ENCODE peak calls at places on chromosomes 5 and 9, in five cellular contexts. Z is adipocyte, Y is A549, L is aorta, G is uterus. J is an unnamed sample.

GRCh38 chr9:111868475-111868874 is 28.1 kb upstream of the UGCG start:
- DNase-seq in Z (no peak), Y (no peak), L (no peak), G (no peak), J (no peak)

GRCh38 chr9:22147818-22148573 is 138.9 kb upstream of the CDKN2B start:
- DNase-seq in Z (peak; percentile 45), Y (peak; percentile 90), L (no peak), G (no peak), J (peak; percentile 96)

GRCh38 chr5:9054322-9054721 is 491.6 kb downstream of the SEMA5A start:
- DNase-seq in Z (no peak), Y (no peak), L (no peak), G (no peak), J (no peak)

GRCh38 chr9:36341936-36342577 is 58.0 kb downstream of the RNF38 start:
- DNase-seq in Z (no peak), Y (no peak), L (no peak), G (no peak), J (no peak)

GRCh38 chr5:143135832-143136551 is 267.5 kb downstream of the NR3C1 start:
- DNase-seq in Z (no peak), Y (no peak), L (no peak), G (no peak), J (no peak)

GRCh38 chr5:65924366-65925093 is 1.8 kb upstream of the ERBIN start:
- DNase-seq in Z (no peak), Y (no peak), L (no peak), G (no peak), J (no peak)

GRCh38 chr9:113590991-113591898 is 127.7 kb downstream of the RGS3 start:
- DNase-seq in Z (peak; percentile 85), Y (peak; percentile 77), L (peak; percentile 94), G (peak; percentile 86), J (peak; percentile 80)

GRCh38 chr5:84779206-84779605 is 394.5 kb upstream of the EDIL3 start:
- DNase-seq in Z (peak; percentile 56), Y (no peak), L (no peak), G (no peak), J (peak; percentile 14)

GRCh38 chr5:4584982-4585381 is 555.1 kb upstream of the ADAMTS16 start:
- DNase-seq in Z (no peak), Y (no peak), L (no peak), G (no peak), J (no peak)

GRCh38 chr9:114172981-114173833 is 17.9 kb downstream of the COL27A1 start:
- DNase-seq in Z (peak; percentile 75), Y (no peak), L (peak; percentile 83), G (peak; percentile 59), J (peak; percentile 77)

GRCh38 chr9:134178781-134179551 is 14.6 kb upstream of the RNU6ATAC start:
- DNase-seq in Z (no peak), Y (peak; percentile 22), L (peak; percentile 84), G (peak; percentile 79), J (peak; percentile 80)

GRCh38 chr5:151703227-151703626 is 16.5 kb upstream of the SPARC start:
- DNase-seq in Z (no peak), Y (no peak), L (no peak), G (no peak), J (no peak)

GRCh38 chr9:2018764-2019548 is 3.8 kb downstream of the SMARCA2 start:
- DNase-seq in Z (no peak), Y (no peak), L (no peak), G (no peak), J (no peak)

DNA sequence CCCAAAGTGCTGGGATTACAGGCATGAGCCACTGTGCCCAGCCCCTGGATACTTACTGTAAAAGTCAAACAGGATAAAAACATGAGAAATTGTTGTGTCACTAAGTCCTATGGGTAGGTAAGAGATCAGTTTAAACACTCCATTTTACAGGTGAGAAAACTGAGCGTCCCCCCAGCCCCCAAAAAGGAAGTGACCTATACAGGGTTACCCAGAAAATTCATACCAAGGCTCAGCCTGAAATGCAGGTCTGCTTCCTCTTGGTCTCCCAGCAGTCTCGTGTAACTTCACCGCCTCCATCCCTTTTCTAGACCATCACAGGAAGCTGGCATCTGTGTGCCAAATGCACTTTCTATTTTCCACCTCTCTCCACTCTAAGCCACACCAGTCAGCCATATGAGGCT is 57.2 kb downstream of the TMOD1 start:
- DNase-seq in Z (no peak), Y (no peak), L (no peak), G (no peak), J (no peak)
- H3K4me1 ChIP-seq in Z (peaks cover 34% of the 10 kb centered on the region), Y (no peaks in the 10 kb centered on the region), L (no peaks in the 10 kb centered on the region), G (peaks cover 7% of the 10 kb centered on the region), J (no peaks in the 10 kb centered on the region)

DNA sequence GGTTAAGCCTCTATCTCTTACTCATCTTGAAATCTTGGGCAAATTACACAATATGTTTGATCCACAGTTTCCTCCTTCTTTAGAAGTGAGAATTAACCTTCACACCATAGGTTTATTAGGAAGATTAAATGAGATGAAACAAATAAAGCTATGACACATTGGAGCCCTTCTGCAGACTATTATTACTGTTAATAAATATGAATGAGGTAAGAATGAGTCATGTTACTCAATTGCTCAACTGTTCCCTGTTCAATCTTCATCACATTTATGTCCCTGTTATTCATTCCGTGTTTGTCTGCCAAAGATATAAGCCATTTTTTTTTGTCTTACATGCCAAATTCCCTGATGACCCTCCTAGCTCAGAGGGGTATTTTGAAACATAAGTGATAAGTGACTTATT is 52.1 kb upstream of the PAPPA start:
- DNase-seq in Z (no peak), Y (peak; percentile 50), L (no peak), G (no peak), J (peak; percentile 75)
- H3K4me1 ChIP-seq in Z (peaks cover 16% of the 10 kb centered on the region), Y (peaks cover 22% of the 10 kb centered on the region), L (no peaks in the 10 kb centered on the region), G (no peaks in the 10 kb centered on the region), J (no peaks in the 10 kb centered on the region)

GRCh38 chr5:150155258-150156032 is at the start of gene PDGFRB:
- DNase-seq in Z (peak; percentile 95), Y (no peak), L (peak; percentile 96), G (peak; percentile 97), J (peak; percentile 91)

GRCh38 chr5:150154618-150155134 is 969 bp downstream of the PDGFRB start:
- DNase-seq in Z (no peak), Y (no peak), L (no peak), G (no peak), J (no peak)

GRCh38 chr5:150153957-150154617 is 1.6 kb downstream of the PDGFRB start:
- DNase-seq in Z (peak; percentile 76), Y (peak; percentile 16), L (no peak), G (peak; percentile 64), J (peak; percentile 93)

GRCh38 chr5:150152636-150153462 is 2.8 kb downstream of the PDGFRB start:
- DNase-seq in Z (peak; percentile 56), Y (no peak), L (no peak), G (no peak), J (peak; percentile 63)

GRCh38 chr5:150153483-150153882 is 2.2 kb downstream of the PDGFRB start:
- DNase-seq in Z (no peak), Y (no peak), L (no peak), G (no peak), J (no peak)
- H3K4me1 ChIP-seq in Z (peaks cover 77% of the 10 kb centered on the region), Y (no peaks in the 10 kb centered on the region), L (peaks cover 3% of the 10 kb centered on the region), G (peaks cover 13% of the 10 kb centered on the region), J (peaks cover 44% of the 10 kb centered on the region)

GRCh38 chr5:74630387-74631087 is 10.0 kb downstream of the ENC1 start:
- DNase-seq in Z (peak; percentile 76), Y (peak; percentile 71), L (no peak), G (no peak), J (peak; percentile 48)
- H3K4me1 ChIP-seq in Z (peaks cover 32% of the 10 kb centered on the region), Y (peaks cover 67% of the 10 kb centered on the region), L (no peaks in the 10 kb centered on the region), G (no peaks in the 10 kb centered on the region), J (peaks cover 17% of the 10 kb centered on the region)

GRCh38 chr9:109012876-109013677 is at the start of gene CTNNAL1:
- DNase-seq in Z (peak; percentile 95), Y (peak; percentile 86), L (peak; percentile 99), G (peak; percentile 96), J (peak; percentile 88)
- H3K4me1 ChIP-seq in Z (peaks cover 39% of the 10 kb centered on the region), Y (peaks cover 29% of the 10 kb centered on the region), L (peaks cover 6% of the 10 kb centered on the region), G (no peaks in the 10 kb centered on the region), J (peaks cover 9% of the 10 kb centered on the region)

GRCh38 chr5:139694556-139695182 is 46.5 kb downstream of the CXXC5 start:
- DNase-seq in Z (peak; percentile 50), Y (no peak), L (no peak), G (no peak), J (peak; percentile 87)
- H3K4me1 ChIP-seq in Z (peaks cover 53% of the 10 kb centered on the region), Y (peaks cover 40% of the 10 kb centered on the region), L (no peaks in the 10 kb centered on the region), G (peaks cover 45% of the 10 kb centered on the region), J (peaks cover 77% of the 10 kb centered on the region)

DNA sequence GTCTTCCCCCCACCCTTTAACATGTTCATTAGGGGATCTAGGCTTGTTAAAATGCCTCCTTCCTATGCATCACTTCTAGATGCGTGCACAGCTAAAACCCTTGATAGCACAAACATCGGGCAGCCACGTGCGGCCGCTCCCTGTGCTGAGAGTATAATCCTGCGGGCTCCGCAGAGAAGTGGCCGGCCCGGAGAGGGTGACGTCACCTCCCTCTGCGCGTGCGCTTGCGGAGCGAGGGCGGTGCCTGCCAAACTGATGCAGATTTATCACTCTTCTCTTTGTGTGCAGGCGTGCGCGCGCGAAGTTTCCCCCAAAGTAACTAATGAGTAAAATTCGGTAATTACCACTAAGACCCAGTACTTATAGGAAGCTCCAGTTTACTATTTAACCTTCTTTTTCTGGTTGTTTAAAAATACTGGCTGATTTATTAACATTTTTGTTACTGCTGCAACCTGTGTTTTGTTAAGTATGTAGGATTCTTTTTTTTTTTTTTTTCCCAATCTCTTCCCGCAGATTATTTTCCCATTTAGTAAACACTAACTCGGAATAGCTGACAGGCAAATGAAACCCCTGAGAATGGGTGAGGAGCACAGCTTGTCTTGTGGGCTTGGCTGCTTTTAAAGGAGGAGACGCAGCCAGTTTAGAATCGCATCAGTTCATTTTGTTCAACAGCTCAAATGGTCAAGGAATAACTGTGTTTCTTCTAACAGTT is 121.6 kb downstream of the TRIO start:
- DNase-seq in Z (peak; percentile 96), Y (peak; percentile 93), L (peak; percentile 97), G (peak; percentile 93), J (peak; percentile 95)
- H3K4me1 ChIP-seq in Z (peaks cover 70% of the 10 kb centered on the region), Y (peaks cover 81% of the 10 kb centered on the region), L (peaks cover 20% of the 10 kb centered on the region), G (peaks cover 14% of the 10 kb centered on the region), J (peaks cover 29% of the 10 kb centered on the region)

GRCh38 chr5:57446966-57447365 is 35.6 kb downstream of the ACTBL2 start:
- DNase-seq in Z (no peak), Y (no peak), L (no peak), G (no peak), J (no peak)
- H3K4me1 ChIP-seq in Z (peaks cover 50% of the 10 kb centered on the region), Y (peaks cover 7% of the 10 kb centered on the region), L (peaks cover 8% of the 10 kb centered on the region), G (peaks cover 3% of the 10 kb centered on the region), J (peaks cover 5% of the 10 kb centered on the region)